ENCODE peak calls at places on chromosomes 4 and X, in four cellular contexts. One of them, this sample, is unnamed.

GRCh38 chr4:89438102-89438831 is 130.7 kb upstream of the GPRIN3 start:
- DNase-seq in ecto neural progenitor cell: peak
- DNase-seq in tibial artery: no peak
- DNase-seq in nephron progenitor cell: peak
- DNase-seq in this sample: peak

GRCh38 chr4:10620935-10621488 is 63.6 kb downstream of the CLNK start:
- DNase-seq in nephron progenitor cell: no peak
- DNase-seq in ecto neural progenitor cell: no peak
- DNase-seq in tibial artery: no peak
- DNase-seq in this sample: no peak

GRCh38 chr4:70624226-70624793 is 4.2 kb upstream of the ENAM start:
- DNase-seq in nephron progenitor cell: no peak
- DNase-seq in ecto neural progenitor cell: no peak
- DNase-seq in tibial artery: no peak
- DNase-seq in this sample: no peak

GRCh38 chr4:3477750-3478430 is 14.8 kb downstream of the DOK7 start:
- DNase-seq in ecto neural progenitor cell: no peak
- DNase-seq in tibial artery: no peak
- DNase-seq in nephron progenitor cell: no peak
- DNase-seq in this sample: peak

GRCh38 chrX:136780241-136780640 is 491 bp downstream of the ARHGEF6 start:
- DNase-seq in nephron progenitor cell: no peak
- DNase-seq in tibial artery: no peak
- DNase-seq in ecto neural progenitor cell: no peak
- DNase-seq in this sample: no peak

GRCh38 chr4:11069581-11069980 is 359.1 kb downstream of the HS3ST1 start:
- DNase-seq in ecto neural progenitor cell: no peak
- DNase-seq in tibial artery: no peak
- DNase-seq in nephron progenitor cell: no peak
- DNase-seq in this sample: no peak

GRCh38 chr4:185535818-185536729 is 767 bp upstream of the PDLIM3 start:
- DNase-seq in nephron progenitor cell: no peak
- DNase-seq in tibial artery: peak
- DNase-seq in ecto neural progenitor cell: no peak
- DNase-seq in this sample: peak

GRCh38 chrX:123450217-123450616 is 266.1 kb downstream of the GRIA3 start:
- DNase-seq in ecto neural progenitor cell: no peak
- DNase-seq in tibial artery: no peak
- DNase-seq in nephron progenitor cell: no peak
- DNase-seq in this sample: no peak

GRCh38 chr4:80202190-80202711 is 4.9 kb downstream of the PRDM8 start:
- DNase-seq in nephron progenitor cell: peak
- DNase-seq in tibial artery: peak
- DNase-seq in ecto neural progenitor cell: peak
- DNase-seq in this sample: peak

GRCh38 chrX:46811101-46811500 is 25.7 kb upstream of the RP2 start:
- DNase-seq in tibial artery: no peak
- DNase-seq in nephron progenitor cell: no peak
- DNase-seq in ecto neural progenitor cell: no peak
- DNase-seq in this sample: no peak

This sample was measured in glutamatergic neuron.